ENCODE peak calls at places on chromosome 5, in eight cellular contexts. C, Q, B, F, H, J, G and E are unnamed samples.

GRCh38 chr5:171569065-171569712 is 149.7 kb downstream of the FGF18 start:
- DNase-seq in F (no peak), H (no peak), Q (no peak), C (no peak), B (no peak), G (no peak), J (no peak), E (no peak)

GRCh38 chr5:169107316-169107715 is 193.6 kb downstream of the SLIT3 start:
- DNase-seq in H (peak; percentile 50), C (no peak), J (no peak), G (no peak), B (no peak), F (no peak), Q (peak; percentile 31), E (no peak)

GRCh38 chr5:153537225-153537624 is 46.8 kb downstream of the GRIA1 start:
- DNase-seq in Q (no peak), F (no peak), G (no peak), B (no peak), H (no peak), J (no peak), C (no peak), E (no peak)

GRCh38 chr5:142881727-142882126 is 111.5 kb downstream of the ARHGAP26 start:
- DNase-seq in B (no peak), Q (no peak), J (peak; percentile 71), H (no peak), F (no peak), G (no peak), C (no peak), E (no peak)

GRCh38 chr5:102481044-102481715 is 17.6 kb downstream of the SLCO6A1 start:
- DNase-seq in Q (no peak), F (no peak), B (no peak), J (no peak), G (no peak), C (no peak), H (peak; percentile 25), E (no peak)

GRCh38 chr5:104421431-104421830 is 858.8 kb upstream of the NUDT12 start:
- DNase-seq in Q (peak; percentile 24), F (no peak), H (no peak), J (no peak), G (no peak), B (no peak), C (no peak), E (no peak)

GRCh38 chr5:67542489-67542888 is 345.9 kb upstream of the CD180 start:
- DNase-seq in B (no peak), Q (no peak), H (no peak), C (no peak), G (no peak), F (no peak), J (no peak), E (no peak)

GRCh38 chr5:138068742-138069375 is 15.0 kb upstream of the WNT8A start:
- DNase-seq in B (peak; percentile 58), J (peak; percentile 78), H (peak; percentile 67), Q (peak; percentile 91), F (peak; percentile 65), C (peak; percentile 58), G (peak; percentile 60), E (peak; percentile 61)

GRCh38 chr5:95858023-95858461 is 35.5 kb upstream of the GLRX start:
- DNase-seq in F (no peak), H (peak; percentile 94), J (peak; percentile 91), C (no peak), B (no peak), G (no peak), Q (peak; percentile 74), E (no peak)